ENCODE peak calls at places on chromosomes 6 and 20, in eight cellular contexts. P is HCT116, M is IMR-90, O is adrenal gland, B is gastrocnemius medialis, K is transverse colon, S is stomach, U is sigmoid colon. W is an unnamed sample. For H3K27me3, the result is how much of the 10 kb centered on the place peaks cover.

GRCh38 chr6:31495580-31495979 is 2.4 kb upstream of the MICB start:
- DNase-seq in P (no peak), M (peak), O (no peak), B (no peak), K (no peak), S (no peak), U (no peak), W (no peak)

GRCh38 chr6:46898011-46898410 is 23.7 kb downstream of the ADGRF5 start:
- DNase-seq in P (no peak), M (no peak), O (no peak), B (peak), K (no peak), S (no peak), U (no peak), W (no peak)

GRCh38 chr20:5999783-6000182 is 49.3 kb downstream of the MCM8 start:
- DNase-seq in P (no peak), M (no peak), O (no peak), B (no peak), K (no peak), S (no peak), U (no peak), W (no peak)

GRCh38 chr20:30910937-30911725 is 346.3 kb upstream of the DEFB115 start:
- DNase-seq in P (no peak), M (no peak), O (no peak), B (no peak), K (no peak), S (no peak), U (no peak), W (no peak)

GRCh38 chr20:19786311-19786710 is 28.3 kb downstream of the RIN2 start:
- DNase-seq in P (no peak), M (peak), O (peak), B (peak), K (peak), S (no peak), U (peak), W (peak)

GRCh38 chr6:2865270-2866182 is 23.9 kb upstream of the SERPINB1 start:
- DNase-seq in P (no peak), M (peak), O (no peak), B (no peak), K (no peak), S (no peak), U (no peak), W (no peak)

GRCh38 chr6:141878686-141879085 is 254.0 kb upstream of the GJE1 start:
- DNase-seq in P (no peak), M (no peak), O (no peak), B (no peak), K (no peak), S (no peak), U (no peak), W (no peak)

GRCh38 chr6:34358389-34358906 is 34.0 kb downstream of the NUDT3 start:
- DNase-seq in P (no peak), M (peak), O (peak), B (peak), K (no peak), S (no peak), U (no peak), W (no peak)

GRCh38 chr6:137395316-137395715 is 98.9 kb downstream of the OLIG3 start:
- DNase-seq in P (no peak), M (no peak), O (no peak), B (no peak), K (no peak), S (no peak), U (no peak), W (no peak)

GRCh38 chr20:8787090-8787489 is 281.8 kb upstream of the PLCB4 start:
- DNase-seq in P (no peak), M (no peak), O (no peak), B (no peak), K (peak), S (no peak), U (no peak), W (no peak)

GRCh38 chr20:48789185-48789668 is 38.6 kb downstream of the PREX1 start:
- DNase-seq in P (no peak), M (no peak), O (no peak), B (no peak), K (no peak), S (no peak), U (no peak), W (no peak)

GRCh38 chr6:41638002-41638800 is at the start of gene MDFI:
- DNase-seq in P (no peak), M (no peak), O (no peak), B (no peak), K (no peak), S (no peak), U (no peak), W (no peak)

GRCh38 chr6:45676376-45676775 is 298.6 kb upstream of the SUPT3H start:
- DNase-seq in P (no peak), M (no peak), O (no peak), B (no peak), K (no peak), S (no peak), U (no peak), W (no peak)

GRCh38 chr6:159608961-159609673 is 83.9 kb downstream of the SOD2 start:
- DNase-seq in P (peak), M (peak), O (no peak), B (no peak), K (no peak), S (no peak), U (no peak), W (no peak)

GRCh38 chr6:125974214-125974866 is 12.0 kb upstream of the TRMT11 start:
- DNase-seq in P (peak), M (peak), O (no peak), B (no peak), K (no peak), S (no peak), U (no peak), W (no peak)

GRCh38 chr6:166687070-166687469 is 60.0 kb upstream of the RPS6KA2 start:
- DNase-seq in P (no peak), M (no peak), O (no peak), B (no peak), K (no peak), S (no peak), U (no peak), W (no peak)

GRCh38 chr6:95519228-95520037 is 57.9 kb upstream of the MANEA start:
- DNase-seq in P (no peak), M (no peak), O (no peak), B (no peak), K (no peak), S (no peak), U (no peak), W (no peak)

GRCh38 chr20:22559711-22560305 is 24.6 kb downstream of the FOXA2 start:
- DNase-seq in P (no peak), M (no peak), O (no peak), B (no peak), K (no peak), S (no peak), U (no peak), W (no peak)

GRCh38 chr20:59961423-59961822 is 3.2 kb downstream of the CDH26 start:
- DNase-seq in P (no peak), M (no peak), O (no peak), B (no peak), K (no peak), S (no peak), U (no peak), W (no peak)

GRCh38 chr20:2104236-2104635 is 2.6 kb downstream of the STK35 start:
- DNase-seq in P (no peak), M (no peak), O (no peak), B (no peak), K (no peak), S (no peak), U (no peak), W (no peak)

GRCh38 chr6:26045046-26045938 is 41.9 kb upstream of the HFE start:
- DNase-seq in P (no peak), M (peak), O (peak), B (peak), K (peak), S (peak), U (peak), W (peak)

GRCh38 chr6:139323511-139324445 is 32.0 kb upstream of the TXLNB start:
- DNase-seq in P (no peak), M (peak), O (peak), B (peak), K (peak), S (peak), U (peak), W (peak)

GRCh38 chr20:33862709-33863403 is 51.7 kb downstream of the CHMP4B start:
- DNase-seq in P (no peak), M (peak), O (peak), B (peak), K (peak), S (peak), U (peak), W (peak)

GRCh38 chr6:37125779-37126553 is 44.0 kb upstream of the PIM1 start:
- DNase-seq in P (no peak), M (no peak), O (no peak), B (no peak), K (no peak), S (no peak), U (no peak), W (no peak)

GRCh38 chr6:168302534-168302933 is 17.0 kb downstream of the DACT2 start:
- DNase-seq in P (no peak), M (no peak), O (no peak), B (no peak), K (peak), S (no peak), U (no peak), W (no peak)

GRCh38 chr6:12815089-12815488 is 98.5 kb downstream of the PHACTR1 start:
- DNase-seq in P (no peak), M (no peak), O (no peak), B (no peak), K (no peak), S (no peak), U (no peak), W (no peak)

GRCh38 chr6:17015551-17016381 is 86.1 kb upstream of the STMND1 start:
- DNase-seq in P (no peak), M (no peak), O (no peak), B (no peak), K (peak), S (no peak), U (no peak), W (no peak)

GRCh38 chr20:25308671-25309394 is 60.9 kb downstream of the PYGB start:
- DNase-seq in P (peak), M (peak), O (no peak), B (no peak), K (no peak), S (no peak), U (peak), W (no peak)

GRCh38 chr20:25042531-25043498 is 15.1 kb downstream of the ACSS1 start:
- DNase-seq in P (no peak), M (no peak), O (peak), B (no peak), K (peak), S (peak), U (peak), W (no peak)

GRCh38 chr6:36962874-36963273 is 8.3 kb downstream of the PI16 start:
- DNase-seq in P (no peak), M (peak), O (peak), B (peak), K (peak), S (peak), U (peak), W (no peak)

GRCh38 chr6:129795261-129795660 is 65.9 kb downstream of the TMEM244 start:
- DNase-seq in P (no peak), M (no peak), O (no peak), B (no peak), K (no peak), S (no peak), U (no peak), W (no peak)

DNA sequence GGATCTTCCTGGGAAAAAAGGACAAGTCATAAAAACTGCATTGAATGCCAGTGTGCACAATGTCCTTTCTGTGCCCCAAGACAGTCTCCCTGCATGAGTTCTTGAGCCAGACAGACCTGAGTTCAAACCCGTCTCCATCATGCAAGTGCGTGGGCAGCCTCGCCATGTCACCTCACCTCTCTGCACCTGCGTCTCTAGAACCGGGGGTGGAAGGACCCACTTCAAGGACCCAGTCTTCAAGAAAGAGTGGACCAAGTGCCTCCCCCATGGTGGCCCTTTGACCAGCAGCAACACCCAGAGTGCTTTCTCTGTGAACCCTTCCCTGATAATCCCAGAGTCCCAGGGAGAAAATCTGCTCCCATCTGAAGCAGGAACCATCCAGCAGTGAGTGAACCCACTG is 23.5 kb upstream of the ANGPT4 start:
- DNase-seq in P (no peak), M (no peak), O (no peak), B (no peak), K (no peak), S (no peak), U (no peak), W (no peak)
- H3K27me3 ChIP-seq in P (under half), M (under half), O (under half), B (under half), K (under half), S (under half), U (under half), W (under half)

GRCh38 chr6:22349528-22349927 is 52.7 kb upstream of the PRL start:
- DNase-seq in P (no peak), M (no peak), O (no peak), B (no peak), K (no peak), S (no peak), U (no peak), W (no peak)

GRCh38 chr6:22353036-22353560 is 56.3 kb upstream of the PRL start:
- DNase-seq in P (no peak), M (no peak), O (no peak), B (no peak), K (no peak), S (no peak), U (no peak), W (no peak)

GRCh38 chr6:22350109-22350508 is 53.3 kb upstream of the PRL start:
- DNase-seq in P (no peak), M (peak), O (no peak), B (no peak), K (no peak), S (no peak), U (no peak), W (no peak)

GRCh38 chr6:22343864-22344263 is 47.0 kb upstream of the PRL start:
- DNase-seq in P (no peak), M (no peak), O (no peak), B (no peak), K (no peak), S (no peak), U (no peak), W (no peak)

GRCh38 chr6:22349051-22349450 is 52.2 kb upstream of the PRL start:
- DNase-seq in P (no peak), M (no peak), O (no peak), B (no peak), K (no peak), S (no peak), U (no peak), W (no peak)
- TF ChIP-seq POLR2A in P (no peak), M (no peak), O (no peak), B (no peak), K (no peak), S (no peak), U (no peak), W (no peak)

GRCh38 chr20:57141492-57141891 is 124.9 kb downstream of the BMP7 start:
- DNase-seq in P (no peak), M (no peak), O (no peak), B (no peak), K (no peak), S (no peak), U (no peak), W (no peak)
- H3K27me3 ChIP-seq in P (under half), M (under half), O (under half), B (under half), K (under half), S (under half), U (under half), W (under half)

DNA sequence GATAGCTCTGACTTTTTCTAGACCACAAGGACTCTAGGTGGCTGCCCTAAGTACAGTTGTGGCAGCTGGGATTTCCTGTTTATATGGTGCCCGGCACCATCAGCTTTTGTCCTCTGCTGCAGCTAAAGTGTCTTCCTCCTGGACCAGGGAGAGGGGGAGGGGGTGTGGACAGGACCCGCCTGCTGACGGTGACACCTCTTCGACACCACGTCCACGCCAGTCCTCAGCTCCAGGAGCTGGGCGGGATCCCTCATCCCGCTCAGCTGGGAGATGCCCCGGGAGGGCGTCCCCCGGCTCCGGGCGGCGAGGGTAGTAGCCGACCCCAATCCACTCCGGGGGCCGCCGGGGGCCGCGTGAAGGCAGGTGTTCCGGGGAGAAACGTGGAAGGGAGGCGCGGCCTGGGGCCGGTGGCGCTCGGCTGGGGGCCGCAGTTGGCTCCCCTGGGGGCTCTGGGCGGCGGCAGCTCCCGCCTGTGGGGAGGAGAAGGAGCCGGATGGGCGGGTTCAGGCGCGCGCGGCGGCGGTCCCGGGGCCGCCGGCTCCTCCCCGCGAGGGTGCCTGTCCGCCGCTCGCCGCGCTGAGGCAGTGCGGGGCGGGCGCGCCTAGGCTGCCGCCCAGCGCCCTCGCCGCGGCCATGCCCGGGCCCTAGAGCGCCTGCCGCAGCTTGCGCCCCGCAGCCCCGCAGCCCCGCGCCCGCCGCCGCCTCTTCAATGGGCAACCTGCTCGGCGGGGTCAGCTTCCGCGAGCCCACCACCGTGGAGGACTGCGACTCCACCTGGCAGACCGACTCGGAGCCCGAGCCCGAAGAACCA is at the start of gene OGFRL1:
- DNase-seq in P (no peak), M (peak), O (peak), B (peak), K (peak), S (peak), U (peak), W (peak)
- TF ChIP-seq POLR2A in P (peak), M (peak), O (peak), B (peak), K (peak), S (no peak), U (peak), W (peak)

DNA sequence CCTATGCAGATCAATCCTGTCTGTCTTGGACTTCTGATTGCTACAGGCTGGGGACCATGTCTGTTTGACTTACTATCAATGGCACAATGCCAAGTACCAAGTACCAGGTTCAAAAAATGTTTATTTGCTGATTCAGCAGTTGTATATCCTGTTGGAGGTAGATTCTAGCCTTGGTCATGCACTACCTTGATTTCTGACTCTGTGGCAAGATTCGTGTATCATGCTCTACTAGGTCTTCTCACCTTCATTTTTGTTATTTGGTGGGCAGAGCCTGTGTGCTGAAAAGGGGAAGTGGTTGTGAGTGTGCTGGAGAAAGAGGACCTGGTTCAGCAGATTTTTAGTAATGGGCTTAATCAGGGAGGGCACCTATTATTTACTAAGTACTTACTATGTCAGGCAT is 192.4 kb upstream of the MYLIP start:
- DNase-seq in P (no peak), M (no peak), O (no peak), B (no peak), K (no peak), S (no peak), U (no peak), W (no peak)
- H3K27me3 ChIP-seq in P (under half), M (under half), O (under half), B (under half), K (under half), S (under half), U (under half), W (under half)

GRCh38 chr20:46129955-46130481 is 11.9 kb downstream of the CD40 start:
- DNase-seq in P (no peak), M (no peak), O (no peak), B (peak), K (no peak), S (no peak), U (no peak), W (no peak)
- TF ChIP-seq POLR2A in P (no peak), M (no peak), O (no peak), B (no peak), K (no peak), S (no peak), U (no peak), W (no peak)

GRCh38 chr20:57131601-57132391 is 134.6 kb downstream of the BMP7 start:
- DNase-seq in P (no peak), M (no peak), O (no peak), B (no peak), K (no peak), S (no peak), U (no peak), W (no peak)
- H3K27me3 ChIP-seq in P (under half), M (under half), O (under half), B (under half), K (under half), S (under half), U (under half), W (under half)

DNA sequence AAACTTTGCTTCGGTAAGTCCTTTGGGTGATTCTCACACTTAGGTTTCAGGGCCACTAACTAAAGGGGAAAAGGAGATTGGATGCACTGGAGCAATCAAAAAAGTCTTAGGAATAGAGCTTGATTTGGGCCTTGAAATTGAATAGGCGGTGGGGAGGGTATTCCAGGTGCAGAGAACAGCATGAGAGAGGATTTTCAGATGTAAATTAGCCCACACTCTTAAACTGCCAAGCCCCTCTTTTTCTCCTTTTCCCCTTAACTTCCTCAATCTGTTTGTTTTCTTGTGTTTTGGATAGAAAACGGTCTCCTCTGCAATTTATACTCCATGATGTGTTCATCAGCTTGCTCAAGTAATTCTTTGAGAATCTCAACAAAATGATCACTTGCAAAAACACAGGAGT is 62.1 kb upstream of the RIPOR2 start:
- DNase-seq in P (no peak), M (no peak), O (no peak), B (no peak), K (no peak), S (no peak), U (no peak), W (no peak)
- TF ChIP-seq POLR2A in P (no peak), M (no peak), O (no peak), B (no peak), K (no peak), S (no peak), U (no peak), W (no peak)

W was measured in breast epithelium.